ENCODE peak calls at places on chromosomes 4 and X, in seven cellular contexts. One of them, this sample, is unnamed.
A peak's percentile ranks its signal among the peaks of the same experiment; 100 is the strongest.

GRCh38 chr4:75895744-75896314 is 6.4 kb downstream of the PPEF2 start:
- DNase-seq in H9: peak; percentile 45
- DNase-seq in mesenchymal stem cell: peak; percentile 22
- DNase-seq in mesendoderm: peak; percentile 68
- DNase-seq in IMR-90: peak; percentile 18
- DNase-seq in H1: no peak
- DNase-seq in trophoblast cell: no peak
- DNase-seq in this sample: peak; percentile 23

GRCh38 chr4:12414181-12414812 is 985.6 kb upstream of the HS3ST1 start:
- DNase-seq in H9: no peak
- DNase-seq in mesenchymal stem cell: no peak
- DNase-seq in mesendoderm: no peak
- DNase-seq in IMR-90: no peak
- DNase-seq in H1: no peak
- DNase-seq in trophoblast cell: no peak
- DNase-seq in this sample: no peak

GRCh38 chrX:95949588-95949987 is 735.1 kb upstream of the DIAPH2 start:
- DNase-seq in H9: no peak
- DNase-seq in mesenchymal stem cell: no peak
- DNase-seq in mesendoderm: no peak
- DNase-seq in IMR-90: no peak
- DNase-seq in H1: no peak
- DNase-seq in trophoblast cell: peak; percentile 27
- DNase-seq in this sample: no peak

GRCh38 chrX:6005856-6006255 is 222.8 kb downstream of the NLGN4X start:
- DNase-seq in H9: no peak
- DNase-seq in mesenchymal stem cell: no peak
- DNase-seq in mesendoderm: no peak
- DNase-seq in IMR-90: no peak
- DNase-seq in H1: no peak
- DNase-seq in trophoblast cell: no peak
- DNase-seq in this sample: no peak

GRCh38 chrX:7943600-7944245 is 16.5 kb upstream of the PNPLA4 start:
- DNase-seq in H9: no peak
- DNase-seq in mesenchymal stem cell: no peak
- DNase-seq in mesendoderm: no peak
- DNase-seq in IMR-90: no peak
- DNase-seq in H1: no peak
- DNase-seq in trophoblast cell: no peak
- DNase-seq in this sample: no peak

GRCh38 chrX:107627792-107628661 is at the start of gene PRPS1:
- DNase-seq in H9: peak; percentile 99
- DNase-seq in mesenchymal stem cell: peak; percentile 96
- DNase-seq in mesendoderm: peak; percentile 98
- DNase-seq in IMR-90: peak; percentile 95
- DNase-seq in H1: peak; percentile 83
- DNase-seq in trophoblast cell: peak; percentile 85
- DNase-seq in this sample: peak; percentile 85

GRCh38 chr4:106618920-106619319 is 250.3 kb upstream of the GIMD1 start:
- DNase-seq in H9: no peak
- DNase-seq in mesenchymal stem cell: no peak
- DNase-seq in mesendoderm: peak; percentile 59
- DNase-seq in IMR-90: no peak
- DNase-seq in H1: no peak
- DNase-seq in trophoblast cell: no peak
- DNase-seq in this sample: no peak

GRCh38 chr4:67700874-67701850 is at the start of gene UBA6:
- DNase-seq in H9: peak; percentile 98
- DNase-seq in mesenchymal stem cell: peak; percentile 97
- DNase-seq in mesendoderm: peak; percentile 98
- DNase-seq in IMR-90: peak; percentile 96
- DNase-seq in H1: peak; percentile 91
- DNase-seq in trophoblast cell: peak; percentile 98
- DNase-seq in this sample: peak; percentile 88

GRCh38 chrX:134880866-134881265 is 109.9 kb upstream of the SMIM10 start:
- DNase-seq in H9: no peak
- DNase-seq in mesenchymal stem cell: peak; percentile 27
- DNase-seq in mesendoderm: no peak
- DNase-seq in IMR-90: peak; percentile 52
- DNase-seq in H1: no peak
- DNase-seq in trophoblast cell: no peak
- DNase-seq in this sample: no peak

GRCh38 chrX:55039471-55039870 is 8.7 kb upstream of the ALAS2 start:
- DNase-seq in H9: no peak
- DNase-seq in mesenchymal stem cell: peak; percentile 50
- DNase-seq in mesendoderm: no peak
- DNase-seq in IMR-90: no peak
- DNase-seq in H1: no peak
- DNase-seq in trophoblast cell: peak; percentile 54
- DNase-seq in this sample: no peak

GRCh38 chr4:123050014-123050413 is 127.6 kb upstream of the NUDT6 start:
- DNase-seq in H9: no peak
- DNase-seq in mesenchymal stem cell: no peak
- DNase-seq in mesendoderm: no peak
- DNase-seq in IMR-90: no peak
- DNase-seq in H1: no peak
- DNase-seq in trophoblast cell: no peak
- DNase-seq in this sample: no peak

GRCh38 chrX:274904-275475 is 6.2 kb upstream of the PLCXD1 start:
- DNase-seq in H9: peak; percentile 93
- DNase-seq in mesenchymal stem cell: peak; percentile 72
- DNase-seq in mesendoderm: peak; percentile 81
- DNase-seq in IMR-90: no peak
- DNase-seq in H1: no peak
- DNase-seq in trophoblast cell: no peak
- DNase-seq in this sample: peak; percentile 65

GRCh38 chr4:80268081-80268823 is 1.8 kb downstream of the FGF5 start:
- DNase-seq in H9: peak; percentile 58
- DNase-seq in mesenchymal stem cell: peak; percentile 43
- DNase-seq in mesendoderm: peak; percentile 45
- DNase-seq in IMR-90: peak; percentile 53
- DNase-seq in H1: no peak
- DNase-seq in trophoblast cell: no peak
- DNase-seq in this sample: no peak

GRCh38 chrX:154021131-154021611 is 1.5 kb upstream of the IRAK1 start:
- DNase-seq in H9: no peak
- DNase-seq in mesenchymal stem cell: peak; percentile 83
- DNase-seq in mesendoderm: peak; percentile 73
- DNase-seq in IMR-90: peak; percentile 56
- DNase-seq in H1: no peak
- DNase-seq in trophoblast cell: peak; percentile 51
- DNase-seq in this sample: no peak

GRCh38 chr4:87150498-87151261 is 69.7 kb downstream of the KLHL8 start:
- DNase-seq in H9: no peak
- DNase-seq in mesenchymal stem cell: peak; percentile 82
- DNase-seq in mesendoderm: peak; percentile 78
- DNase-seq in IMR-90: peak; percentile 71
- DNase-seq in H1: no peak
- DNase-seq in trophoblast cell: peak; percentile 82
- DNase-seq in this sample: peak; percentile 72

GRCh38 chrX:22912598-22912997 is 87.2 kb upstream of the DDX53 start:
- DNase-seq in H9: no peak
- DNase-seq in mesenchymal stem cell: no peak
- DNase-seq in mesendoderm: no peak
- DNase-seq in IMR-90: no peak
- DNase-seq in H1: no peak
- DNase-seq in trophoblast cell: no peak
- DNase-seq in this sample: no peak

GRCh38 chrX:11499076-11500044 is 166.4 kb downstream of the ARHGAP6 start:
- DNase-seq in H9: no peak
- DNase-seq in mesenchymal stem cell: peak; percentile 62
- DNase-seq in mesendoderm: no peak
- DNase-seq in IMR-90: peak; percentile 78
- DNase-seq in H1: no peak
- DNase-seq in trophoblast cell: no peak
- DNase-seq in this sample: no peak

DNA sequence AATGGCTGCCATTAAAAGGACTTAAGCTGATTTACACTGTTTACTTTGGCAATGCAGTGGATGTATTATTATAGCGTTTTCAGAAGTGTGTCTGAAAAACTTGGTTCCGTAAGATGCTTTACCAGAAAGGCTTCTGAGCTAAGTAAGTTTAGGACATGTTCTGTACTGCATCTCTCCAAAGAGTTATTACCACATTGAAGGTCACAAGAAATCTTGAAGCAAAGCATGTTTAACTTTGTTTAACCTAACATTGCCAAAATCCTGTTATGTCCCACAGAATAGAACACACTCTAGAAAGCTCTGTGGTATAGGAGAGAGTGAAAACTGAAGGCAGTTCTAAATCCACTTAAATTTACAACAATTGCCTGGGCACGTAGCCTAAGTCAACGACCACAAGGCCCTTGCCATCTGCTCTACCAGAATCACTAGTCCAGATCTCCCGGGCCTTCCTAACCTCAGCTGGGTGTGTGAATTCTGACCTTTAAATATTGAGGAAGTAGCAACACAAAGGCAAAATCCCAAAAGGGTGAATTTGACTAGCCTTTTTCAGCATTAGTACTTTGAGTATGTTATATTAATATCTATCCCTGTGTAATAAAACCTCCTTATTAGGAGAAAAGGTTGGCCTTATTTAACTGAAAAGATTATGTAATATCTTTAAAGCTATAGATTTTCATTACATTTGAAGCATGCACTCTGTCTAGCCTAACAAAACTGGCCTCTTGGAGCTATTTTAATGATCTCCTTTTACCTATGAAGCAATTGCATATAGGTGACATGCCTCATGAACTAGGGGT is 4.4 kb upstream of the MAML3 start:
- DNase-seq in H9: no peak
- DNase-seq in mesenchymal stem cell: no peak
- DNase-seq in mesendoderm: no peak
- DNase-seq in IMR-90: peak; percentile 37
- DNase-seq in H1: no peak
- DNase-seq in trophoblast cell: no peak
- DNase-seq in this sample: no peak
- H3K27ac ChIP-seq in H9: no peak overlapping the region
- H3K27ac ChIP-seq in mesenchymal stem cell: no peak overlapping the region
- H3K27ac ChIP-seq in mesendoderm: no peak overlapping the region
- H3K27ac ChIP-seq in IMR-90: peak overlapping the region; percentile 58
- H3K27ac ChIP-seq in H1: no peak overlapping the region
- H3K27ac ChIP-seq in trophoblast cell: no peak overlapping the region
- H3K27ac ChIP-seq in this sample: no peak overlapping the region

GRCh38 chrX:112520124-112520523 is 159.6 kb downstream of the LHFPL1 start:
- DNase-seq in H9: no peak
- DNase-seq in mesenchymal stem cell: no peak
- DNase-seq in mesendoderm: no peak
- DNase-seq in IMR-90: no peak
- DNase-seq in H1: no peak
- DNase-seq in trophoblast cell: no peak
- DNase-seq in this sample: no peak

DNA sequence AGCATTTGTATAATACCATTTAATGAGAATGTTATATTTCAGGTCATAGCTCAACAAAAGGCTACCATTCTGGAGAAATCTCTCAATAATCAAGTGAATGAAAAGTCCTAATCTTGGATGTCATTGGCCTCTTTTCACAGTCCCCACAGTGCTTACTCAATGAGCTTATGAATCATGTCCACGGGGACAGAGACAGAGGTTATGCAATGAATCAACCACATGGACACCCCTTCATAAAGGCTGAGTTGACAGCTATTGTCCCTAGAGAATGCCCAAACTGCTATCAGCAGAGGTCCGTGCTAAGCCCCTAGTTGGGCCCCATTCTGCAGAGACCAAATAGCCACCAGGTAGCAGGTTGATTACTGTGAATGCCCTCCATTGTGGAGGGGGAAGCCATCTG is 158.1 kb downstream of the LHFPL1 start:
- DNase-seq in H9: no peak
- DNase-seq in mesenchymal stem cell: no peak
- DNase-seq in mesendoderm: no peak
- DNase-seq in IMR-90: no peak
- DNase-seq in H1: no peak
- DNase-seq in trophoblast cell: no peak
- DNase-seq in this sample: no peak
- H3K23ac ChIP-seq in H9: no peak overlapping the region
- H3K23ac ChIP-seq in mesenchymal stem cell: no peak overlapping the region
- H3K23ac ChIP-seq in mesendoderm: no peak overlapping the region
- H3K23ac ChIP-seq in IMR-90: no peak overlapping the region
- H3K23ac ChIP-seq in H1: no peak overlapping the region
- H3K23ac ChIP-seq in trophoblast cell: no peak overlapping the region
- H3K23ac ChIP-seq in this sample: no peak overlapping the region

GRCh38 chr4:48752726-48753125 is 27.4 kb downstream of the FRYL start:
- DNase-seq in H9: no peak
- DNase-seq in mesenchymal stem cell: no peak
- DNase-seq in mesendoderm: peak; percentile 35
- DNase-seq in IMR-90: peak; percentile 6
- DNase-seq in H1: no peak
- DNase-seq in trophoblast cell: no peak
- DNase-seq in this sample: no peak
- H3K27ac ChIP-seq in H9: no peak overlapping the region
- H3K27ac ChIP-seq in mesenchymal stem cell: no peak overlapping the region
- H3K27ac ChIP-seq in mesendoderm: no peak overlapping the region
- H3K27ac ChIP-seq in IMR-90: no peak overlapping the region
- H3K27ac ChIP-seq in H1: no peak overlapping the region
- H3K27ac ChIP-seq in trophoblast cell: no peak overlapping the region
- H3K27ac ChIP-seq in this sample: no peak overlapping the region

GRCh38 chr4:40564004-40564403 is 65.7 kb downstream of the RBM47 start:
- DNase-seq in H9: no peak
- DNase-seq in mesenchymal stem cell: no peak
- DNase-seq in mesendoderm: no peak
- DNase-seq in IMR-90: no peak
- DNase-seq in H1: no peak
- DNase-seq in trophoblast cell: no peak
- DNase-seq in this sample: no peak
- H3K23ac ChIP-seq in H9: no peak overlapping the region
- H3K23ac ChIP-seq in mesenchymal stem cell: no peak overlapping the region
- H3K23ac ChIP-seq in mesendoderm: no peak overlapping the region
- H3K23ac ChIP-seq in IMR-90: no peak overlapping the region
- H3K23ac ChIP-seq in H1: no peak overlapping the region
- H3K23ac ChIP-seq in trophoblast cell: no peak overlapping the region
- H3K23ac ChIP-seq in this sample: no peak overlapping the region

GRCh38 chr4:111562811-111563210 is 582.4 kb upstream of the FAM241A start:
- DNase-seq in H9: no peak
- DNase-seq in mesenchymal stem cell: no peak
- DNase-seq in mesendoderm: no peak
- DNase-seq in IMR-90: peak; percentile 66
- DNase-seq in H1: no peak
- DNase-seq in trophoblast cell: no peak
- DNase-seq in this sample: no peak
- H3K27ac ChIP-seq in H9: no peak overlapping the region
- H3K27ac ChIP-seq in mesenchymal stem cell: no peak overlapping the region
- H3K27ac ChIP-seq in mesendoderm: no peak overlapping the region
- H3K27ac ChIP-seq in IMR-90: peak overlapping the region; percentile 52
- H3K27ac ChIP-seq in H1: no peak overlapping the region
- H3K27ac ChIP-seq in trophoblast cell: no peak overlapping the region
- H3K27ac ChIP-seq in this sample: no peak overlapping the region

This sample was measured in neuronal stem cell.